ENCODE peak calls at places on chromosome 9, in four cellular contexts. T is AG04450, E is GDM1, K is A549. N is an unnamed sample.

GRCh38 chr9:130805510-130806387 is 29.3 kb upstream of the ABL1 start:
- DNase-seq in T (no peak), E (peak), K (no peak), N (peak)

GRCh38 chr9:37836386-37836785 is 35.8 kb downstream of the DCAF10 start:
- DNase-seq in T (no peak), E (no peak), K (no peak), N (no peak)

GRCh38 chr9:81132796-81133195 is 556.6 kb downstream of the TLE1 start:
- DNase-seq in T (no peak), E (no peak), K (no peak), N (no peak)

GRCh38 chr9:137502008-137502913 is 43.1 kb upstream of the NSMF start:
- DNase-seq in T (no peak), E (no peak), K (peak), N (no peak)

GRCh38 chr9:13116292-13116691 is 163.2 kb downstream of the MPDZ start:
- DNase-seq in T (no peak), E (no peak), K (no peak), N (no peak)

GRCh38 chr9:26939934-26940711 is 6.9 kb downstream of the PLAA start:
- DNase-seq in T (no peak), E (no peak), K (no peak), N (no peak)

GRCh38 chr9:115250646-115251045 is 132.7 kb upstream of the TNC start:
- DNase-seq in T (peak), E (no peak), K (no peak), N (no peak)

GRCh38 chr9:134024393-134024792 is 888 bp upstream of the BRD3OS start:
- DNase-seq in T (no peak), E (no peak), K (no peak), N (no peak)

GRCh38 chr9:112360047-112360804 is 19.7 kb upstream of the HSDL2 start:
- DNase-seq in T (no peak), E (no peak), K (no peak), N (no peak)

GRCh38 chr9:76414656-76415055 is 20.4 kb upstream of the RFK start:
- DNase-seq in T (no peak), E (no peak), K (no peak), N (no peak)

GRCh38 chr9:115172105-115172504 is 54.1 kb upstream of the TNC start:
- DNase-seq in T (no peak), E (no peak), K (no peak), N (no peak)